ENCODE peak calls at places on chromosomes 12 and 14, in five cellular contexts. X is hepatocyte; P is activated naive CD8-positive, alpha-beta T cell treated with anti-CD3 and anti-CD28 coated beads for 36 hours; C is activated T-cell treated with anti-CD3 and anti-CD28 coated beads, Interleukin-2, amount 50 U/mL, for 1 hour; N is NT2/D1. I is an unnamed sample.

GRCh38 chr12:104365921-104366410 is 62.4 kb downstream of the EID3 start:
- DNase-seq in X (no peak), C (no peak), P (no peak), N (no peak), I (no peak)

GRCh38 chr12:89135976-89136634 is 216.2 kb downstream of the DUSP6 start:
- DNase-seq in C (no peak), X (no peak), P (no peak), N (no peak), I (no peak)

GRCh38 chr14:99393059-99393655 is 87.5 kb downstream of the SETD3 start:
- DNase-seq in X (peak), P (peak), N (no peak), C (peak), I (peak)

GRCh38 chr14:97707603-97708002 is 910.4 kb downstream of the VRK1 start:
- DNase-seq in C (no peak), N (no peak), X (no peak), P (no peak), I (no peak)

GRCh38 chr12:127145929-127146789 is 1120.8 kb upstream of the TMEM132C start:
- DNase-seq in C (peak), N (no peak), P (peak), X (no peak), I (no peak)

GRCh38 chr14:32808574-32809098 is 130.0 kb upstream of the NPAS3 start:
- DNase-seq in C (no peak), X (peak), P (no peak), N (no peak), I (no peak)

GRCh38 chr12:64694130-64695078 is 64.8 kb downstream of the GNS start:
- DNase-seq in N (no peak), C (no peak), X (no peak), P (no peak), I (no peak)

GRCh38 chr14:70782361-70782760 is 27.0 kb downstream of the MAP3K9 start:
- DNase-seq in X (no peak), P (peak), C (no peak), N (no peak), I (no peak)

GRCh38 chr12:57107456-57107855 is 3.7 kb downstream of the STAT6 start:
- DNase-seq in P (no peak), N (no peak), C (no peak), X (peak), I (no peak)

GRCh38 chr12:13192719-13193118 is 3.8 kb upstream of the EMP1 start:
- DNase-seq in X (no peak), P (no peak), C (no peak), N (no peak), I (no peak)

GRCh38 chr12:6213969-6214368 is 13.8 kb downstream of the CD9 start:
- DNase-seq in X (no peak), P (no peak), N (no peak), C (no peak), I (no peak)

GRCh38 chr14:56138987-56139386 is 20.8 kb downstream of the PELI2 start:
- DNase-seq in P (no peak), N (no peak), C (no peak), X (no peak), I (no peak)

GRCh38 chr12:125201940-125202339 is 136.7 kb downstream of the AACS start:
- DNase-seq in P (no peak), X (no peak), N (no peak), C (no peak), I (no peak)

GRCh38 chr12:46556105-46556559 is 183.6 kb upstream of the SLC38A2 start:
- DNase-seq in P (no peak), N (no peak), X (no peak), C (no peak), I (no peak)

GRCh38 chr12:86959766-86960458 is 703.7 kb upstream of the MGAT4C start:
- DNase-seq in C (no peak), P (no peak), X (no peak), N (no peak), I (no peak)

GRCh38 chr12:40300490-40300889 is 75.7 kb downstream of the LRRK2 start:
- DNase-seq in N (no peak), X (no peak), P (no peak), C (no peak), I (no peak)

GRCh38 chr14:100691395-100692025 is 35.2 kb upstream of the DLK1 start:
- DNase-seq in C (no peak), N (no peak), P (no peak), X (no peak), I (no peak)

GRCh38 chr12:22982635-22983034 is 357.7 kb downstream of the ETNK1 start:
- DNase-seq in X (no peak), C (no peak), P (no peak), N (no peak), I (no peak)

GRCh38 chr14:77026166-77026929 is 2.2 kb downstream of the IRF2BPL start:
- DNase-seq in X (peak), C (peak), P (peak), N (no peak), I (no peak)

GRCh38 chr12:121773011-121773777 is 20.3 kb downstream of the RHOF start:
- DNase-seq in C (peak), X (peak), P (peak), N (peak), I (peak)

GRCh38 chr14:61418749-61419148 is 97.4 kb downstream of the PRKCH start:
- DNase-seq in C (no peak), P (no peak), N (no peak), X (no peak), I (no peak)